ENCODE peak calls at places on chromosome 4, in six cellular contexts. A is islet precursor cell; L is SW480; Z is GM04504; Q is T-helper 2 cell; D is stimulated activated CD4-positive, alpha-beta T cell treated with anti-CD3 and anti-CD28 coated beads, Interleukin-15, amount 100 ng/mL, for 24 hours. N is an unnamed sample.

GRCh38 chr4:135269125-135269772 is 1067.7 kb upstream of the PABPC4L start:
- DNase-seq in Q (no peak), D (no peak), L (no peak), A (no peak), Z (no peak), N (no peak)

GRCh38 chr4:177862541-177863176 is 420.4 kb upstream of the AGA start:
- DNase-seq in L (no peak), A (no peak), Q (no peak), D (no peak), Z (no peak), N (no peak)

GRCh38 chr4:145785391-145786008 is 105.6 kb downstream of the C4orf51 start:
- DNase-seq in Q (no peak), L (no peak), D (no peak), A (no peak), Z (no peak), N (no peak)

GRCh38 chr4:26218677-26219181 is 102.1 kb upstream of the RBPJ start:
- DNase-seq in A (no peak), D (no peak), Q (no peak), L (no peak), Z (no peak), N (no peak)

GRCh38 chr4:2805712-2806391 is 13.0 kb downstream of the SH3BP2 start:
- DNase-seq in D (no peak), L (peak; percentile 42), Q (no peak), Z (no peak), A (no peak), N (no peak)

GRCh38 chr4:15706646-15707362 is 3.9 kb downstream of the BST1 start:
- DNase-seq in L (no peak), A (no peak), D (no peak), Z (no peak), Q (no peak), N (no peak)

GRCh38 chr4:174358823-174359222 is 75.1 kb downstream of the CEP44 start:
- DNase-seq in D (no peak), Q (no peak), Z (peak; percentile 11), A (no peak), L (no peak), N (no peak)

GRCh38 chr4:123588631-123589223 is 192.1 kb downstream of the SPRY1 start:
- DNase-seq in A (no peak), Z (no peak), D (no peak), Q (no peak), L (peak; percentile 96), N (peak; percentile 41)

GRCh38 chr4:40262861-40263260 is 66.0 kb downstream of the RHOH start:
- DNase-seq in Z (no peak), L (no peak), A (no peak), Q (no peak), D (no peak), N (no peak)

GRCh38 chr4:121692261-121692660 is 4.5 kb downstream of the ANXA5 start:
- DNase-seq in Q (no peak), A (no peak), D (no peak), Z (no peak), L (no peak), N (no peak)

GRCh38 chr4:99136329-99136728 is 7.8 kb downstream of the ADH4 start:
- DNase-seq in Z (no peak), D (no peak), L (no peak), A (no peak), Q (no peak), N (no peak)

GRCh38 chr4:110518889-110519490 is 43.0 kb downstream of the ENPEP start:
- DNase-seq in A (no peak), D (peak; percentile 34), Z (no peak), Q (no peak), L (peak; percentile 11), N (no peak)

GRCh38 chr4:21768349-21769310 is 179.9 kb downstream of the KCNIP4 start:
- DNase-seq in Q (no peak), Z (no peak), A (no peak), D (peak; percentile 2), L (peak; percentile 34), N (no peak)

GRCh38 chr4:121030151-121030550 is 42.2 kb downstream of the NDNF start:
- DNase-seq in Z (no peak), D (no peak), A (no peak), Q (no peak), L (no peak), N (no peak)

GRCh38 chr4:88725143-88725542 is 27.5 kb upstream of the NAP1L5 start:
- DNase-seq in Q (no peak), L (no peak), D (no peak), Z (no peak), A (no peak), N (no peak)

GRCh38 chr4:53122280-53123116 is 243.4 kb downstream of the SCFD2 start:
- DNase-seq in L (peak; percentile 1), Q (no peak), D (no peak), Z (no peak), A (no peak), N (no peak)

GRCh38 chr4:140071806-140072205 is 82.2 kb downstream of the MAML3 start:
- DNase-seq in Z (peak; percentile 58), Q (peak; percentile 60), A (no peak), L (peak; percentile 73), D (peak; percentile 80), N (no peak)